ENCODE peak calls at places on chromosome 10, in ten cellular contexts. One of them, this sample, is unnamed.

GRCh38 chr10:124935946-124936345 is 6.0 kb upstream of the ZRANB1 start:
- DNase-seq in sigmoid colon: no peak
- DNase-seq in dorsolateral prefrontal cortex: no peak
- DNase-seq in mammary epithelial cell: peak; percentile 63
- DNase-seq in GM06990: no peak
- DNase-seq in astrocyte of the spinal cord: no peak
- DNase-seq in right lobe of liver: no peak
- DNase-seq in chondrocyte: no peak
- DNase-seq in endothelial cell of umbilical vein: no peak
- DNase-seq in RWPE1: no peak
- DNase-seq in this sample: no peak

GRCh38 chr10:119030421-119031250 is 1.1 kb downstream of the NANOS1 start:
- DNase-seq in GM06990: peak; percentile 82
- DNase-seq in astrocyte of the spinal cord: peak; percentile 49
- DNase-seq in mammary epithelial cell: peak; percentile 46
- DNase-seq in RWPE1: peak; percentile 41
- DNase-seq in sigmoid colon: no peak
- DNase-seq in endothelial cell of umbilical vein: peak; percentile 51
- DNase-seq in dorsolateral prefrontal cortex: peak; percentile 53
- DNase-seq in right lobe of liver: peak; percentile 51
- DNase-seq in chondrocyte: no peak
- DNase-seq in this sample: peak; percentile 82

GRCh38 chr10:20768849-20769248 is 128.3 kb downstream of the NEBL start:
- DNase-seq in GM06990: no peak
- DNase-seq in sigmoid colon: no peak
- DNase-seq in mammary epithelial cell: peak; percentile 11
- DNase-seq in chondrocyte: no peak
- DNase-seq in right lobe of liver: no peak
- DNase-seq in RWPE1: peak; percentile 9
- DNase-seq in endothelial cell of umbilical vein: no peak
- DNase-seq in astrocyte of the spinal cord: peak; percentile 29
- DNase-seq in dorsolateral prefrontal cortex: no peak
- DNase-seq in this sample: no peak

GRCh38 chr10:62811159-62811875 is 4.8 kb downstream of the EGR2 start:
- DNase-seq in mammary epithelial cell: no peak
- DNase-seq in endothelial cell of umbilical vein: no peak
- DNase-seq in astrocyte of the spinal cord: no peak
- DNase-seq in GM06990: peak; percentile 68
- DNase-seq in dorsolateral prefrontal cortex: no peak
- DNase-seq in sigmoid colon: no peak
- DNase-seq in right lobe of liver: no peak
- DNase-seq in chondrocyte: no peak
- DNase-seq in RWPE1: no peak
- DNase-seq in this sample: peak; percentile 90

GRCh38 chr10:1058017-1058416 is 1.8 kb downstream of the WDR37 start:
- DNase-seq in chondrocyte: no peak
- DNase-seq in astrocyte of the spinal cord: no peak
- DNase-seq in endothelial cell of umbilical vein: no peak
- DNase-seq in mammary epithelial cell: no peak
- DNase-seq in sigmoid colon: no peak
- DNase-seq in dorsolateral prefrontal cortex: no peak
- DNase-seq in right lobe of liver: no peak
- DNase-seq in GM06990: no peak
- DNase-seq in RWPE1: no peak
- DNase-seq in this sample: no peak

GRCh38 chr10:123147635-123148413 is at the start of gene HMX2:
- DNase-seq in mammary epithelial cell: peak; percentile 9
- DNase-seq in sigmoid colon: no peak
- DNase-seq in RWPE1: no peak
- DNase-seq in GM06990: peak; percentile 89
- DNase-seq in endothelial cell of umbilical vein: no peak
- DNase-seq in chondrocyte: peak; percentile 72
- DNase-seq in right lobe of liver: no peak
- DNase-seq in dorsolateral prefrontal cortex: no peak
- DNase-seq in astrocyte of the spinal cord: no peak
- DNase-seq in this sample: peak; percentile 81

GRCh38 chr10:124593431-124593985 is 131.9 kb downstream of the LHPP start:
- DNase-seq in mammary epithelial cell: no peak
- DNase-seq in sigmoid colon: peak; percentile 52
- DNase-seq in dorsolateral prefrontal cortex: no peak
- DNase-seq in GM06990: no peak
- DNase-seq in endothelial cell of umbilical vein: no peak
- DNase-seq in chondrocyte: peak; percentile 84
- DNase-seq in RWPE1: no peak
- DNase-seq in astrocyte of the spinal cord: no peak
- DNase-seq in right lobe of liver: no peak
- DNase-seq in this sample: no peak

GRCh38 chr10:79898597-79899325 is 50.1 kb downstream of the SFTPD start:
- DNase-seq in sigmoid colon: no peak
- DNase-seq in chondrocyte: no peak
- DNase-seq in GM06990: no peak
- DNase-seq in mammary epithelial cell: no peak
- DNase-seq in RWPE1: no peak
- DNase-seq in astrocyte of the spinal cord: no peak
- DNase-seq in right lobe of liver: no peak
- DNase-seq in endothelial cell of umbilical vein: no peak
- DNase-seq in dorsolateral prefrontal cortex: no peak
- DNase-seq in this sample: no peak

GRCh38 chr10:49269523-49269922 is 29.4 kb upstream of the C10orf71 start:
- DNase-seq in dorsolateral prefrontal cortex: no peak
- DNase-seq in sigmoid colon: no peak
- DNase-seq in right lobe of liver: no peak
- DNase-seq in astrocyte of the spinal cord: no peak
- DNase-seq in endothelial cell of umbilical vein: no peak
- DNase-seq in mammary epithelial cell: no peak
- DNase-seq in RWPE1: no peak
- DNase-seq in GM06990: no peak
- DNase-seq in chondrocyte: no peak
- DNase-seq in this sample: no peak

GRCh38 chr10:49265885-49266284 is 33.1 kb upstream of the C10orf71 start:
- DNase-seq in dorsolateral prefrontal cortex: no peak
- DNase-seq in endothelial cell of umbilical vein: no peak
- DNase-seq in astrocyte of the spinal cord: no peak
- DNase-seq in mammary epithelial cell: no peak
- DNase-seq in chondrocyte: no peak
- DNase-seq in right lobe of liver: no peak
- DNase-seq in RWPE1: no peak
- DNase-seq in sigmoid colon: no peak
- DNase-seq in GM06990: no peak
- DNase-seq in this sample: no peak

GRCh38 chr10:49270565-49270964 is 28.4 kb upstream of the C10orf71 start:
- DNase-seq in astrocyte of the spinal cord: no peak
- DNase-seq in RWPE1: no peak
- DNase-seq in sigmoid colon: no peak
- DNase-seq in GM06990: no peak
- DNase-seq in endothelial cell of umbilical vein: no peak
- DNase-seq in chondrocyte: no peak
- DNase-seq in right lobe of liver: no peak
- DNase-seq in dorsolateral prefrontal cortex: no peak
- DNase-seq in mammary epithelial cell: no peak
- DNase-seq in this sample: no peak

GRCh38 chr10:49271346-49271745 is 27.6 kb upstream of the C10orf71 start:
- DNase-seq in chondrocyte: no peak
- DNase-seq in mammary epithelial cell: no peak
- DNase-seq in dorsolateral prefrontal cortex: no peak
- DNase-seq in right lobe of liver: no peak
- DNase-seq in GM06990: no peak
- DNase-seq in sigmoid colon: no peak
- DNase-seq in RWPE1: no peak
- DNase-seq in endothelial cell of umbilical vein: no peak
- DNase-seq in astrocyte of the spinal cord: no peak
- DNase-seq in this sample: no peak

DNA sequence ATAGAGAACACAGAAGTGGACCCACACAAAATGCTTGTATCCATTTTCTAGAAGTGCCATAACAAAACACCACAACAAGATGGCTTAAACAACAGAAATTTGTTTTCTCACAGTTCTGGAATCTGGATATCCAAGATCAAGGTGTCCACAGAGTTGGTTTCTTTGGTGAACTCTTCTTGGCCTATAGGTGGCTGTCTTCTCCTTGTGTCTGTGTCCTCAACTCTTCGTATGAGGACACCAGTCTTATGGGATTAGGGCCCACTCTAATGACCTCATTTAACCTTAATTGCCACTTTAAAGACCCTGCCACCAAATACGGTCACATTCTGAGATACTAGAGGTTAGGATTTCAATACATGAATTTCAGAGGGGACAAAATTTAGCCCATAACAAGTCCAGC is 30.8 kb upstream of the C10orf71 start:
- DNase-seq in dorsolateral prefrontal cortex: no peak
- DNase-seq in mammary epithelial cell: no peak
- DNase-seq in chondrocyte: no peak
- DNase-seq in sigmoid colon: no peak
- DNase-seq in GM06990: no peak
- DNase-seq in endothelial cell of umbilical vein: no peak
- DNase-seq in astrocyte of the spinal cord: no peak
- DNase-seq in right lobe of liver: no peak
- DNase-seq in RWPE1: no peak
- DNase-seq in this sample: no peak
- TF ChIP-seq CTCF in dorsolateral prefrontal cortex: no peak
- TF ChIP-seq CTCF in mammary epithelial cell: no peak
- TF ChIP-seq CTCF in chondrocyte: no peak
- TF ChIP-seq CTCF in sigmoid colon: no peak
- TF ChIP-seq CTCF in GM06990: peak; percentile 22
- TF ChIP-seq CTCF in endothelial cell of umbilical vein: no peak
- TF ChIP-seq CTCF in astrocyte of the spinal cord: no peak
- TF ChIP-seq CTCF in right lobe of liver: no peak
- TF ChIP-seq CTCF in RWPE1: no peak
- TF ChIP-seq CTCF in this sample: peak; percentile 19

GRCh38 chr10:120634629-120635028 is 177.6 kb downstream of the PLPP4 start:
- DNase-seq in astrocyte of the spinal cord: no peak
- DNase-seq in right lobe of liver: no peak
- DNase-seq in dorsolateral prefrontal cortex: no peak
- DNase-seq in GM06990: no peak
- DNase-seq in RWPE1: no peak
- DNase-seq in sigmoid colon: no peak
- DNase-seq in endothelial cell of umbilical vein: no peak
- DNase-seq in mammary epithelial cell: no peak
- DNase-seq in chondrocyte: no peak
- DNase-seq in this sample: no peak
- TF ChIP-seq CTCF in astrocyte of the spinal cord: no peak
- TF ChIP-seq CTCF in right lobe of liver: no peak
- TF ChIP-seq CTCF in dorsolateral prefrontal cortex: no peak
- TF ChIP-seq CTCF in GM06990: peak; percentile 54
- TF ChIP-seq CTCF in RWPE1: no peak
- TF ChIP-seq CTCF in sigmoid colon: no peak
- TF ChIP-seq CTCF in endothelial cell of umbilical vein: no peak
- TF ChIP-seq CTCF in mammary epithelial cell: no peak
- TF ChIP-seq CTCF in chondrocyte: peak; percentile 12
- TF ChIP-seq CTCF in this sample: peak; percentile 27

GRCh38 chr10:49394933-49395740 is 752 bp downstream of the DRGX start:
- DNase-seq in sigmoid colon: no peak
- DNase-seq in chondrocyte: no peak
- DNase-seq in endothelial cell of umbilical vein: no peak
- DNase-seq in astrocyte of the spinal cord: no peak
- DNase-seq in mammary epithelial cell: peak; percentile 12
- DNase-seq in RWPE1: no peak
- DNase-seq in right lobe of liver: no peak
- DNase-seq in GM06990: no peak
- DNase-seq in dorsolateral prefrontal cortex: no peak
- DNase-seq in this sample: no peak

GRCh38 chr10:49395741-49396665 is at the start of gene DRGX:
- DNase-seq in right lobe of liver: no peak
- DNase-seq in mammary epithelial cell: no peak
- DNase-seq in chondrocyte: no peak
- DNase-seq in sigmoid colon: no peak
- DNase-seq in RWPE1: no peak
- DNase-seq in dorsolateral prefrontal cortex: no peak
- DNase-seq in astrocyte of the spinal cord: no peak
- DNase-seq in endothelial cell of umbilical vein: no peak
- DNase-seq in GM06990: no peak
- DNase-seq in this sample: no peak

GRCh38 chr10:49396666-49396999 is 744 bp upstream of the DRGX start:
- DNase-seq in mammary epithelial cell: no peak
- DNase-seq in astrocyte of the spinal cord: no peak
- DNase-seq in endothelial cell of umbilical vein: no peak
- DNase-seq in chondrocyte: no peak
- DNase-seq in dorsolateral prefrontal cortex: no peak
- DNase-seq in GM06990: no peak
- DNase-seq in RWPE1: no peak
- DNase-seq in sigmoid colon: no peak
- DNase-seq in right lobe of liver: no peak
- DNase-seq in this sample: no peak

GRCh38 chr10:49393301-49393700 is 2.6 kb downstream of the DRGX start:
- DNase-seq in chondrocyte: no peak
- DNase-seq in astrocyte of the spinal cord: no peak
- DNase-seq in mammary epithelial cell: no peak
- DNase-seq in dorsolateral prefrontal cortex: no peak
- DNase-seq in RWPE1: no peak
- DNase-seq in GM06990: no peak
- DNase-seq in right lobe of liver: no peak
- DNase-seq in sigmoid colon: no peak
- DNase-seq in endothelial cell of umbilical vein: no peak
- DNase-seq in this sample: no peak

DNA sequence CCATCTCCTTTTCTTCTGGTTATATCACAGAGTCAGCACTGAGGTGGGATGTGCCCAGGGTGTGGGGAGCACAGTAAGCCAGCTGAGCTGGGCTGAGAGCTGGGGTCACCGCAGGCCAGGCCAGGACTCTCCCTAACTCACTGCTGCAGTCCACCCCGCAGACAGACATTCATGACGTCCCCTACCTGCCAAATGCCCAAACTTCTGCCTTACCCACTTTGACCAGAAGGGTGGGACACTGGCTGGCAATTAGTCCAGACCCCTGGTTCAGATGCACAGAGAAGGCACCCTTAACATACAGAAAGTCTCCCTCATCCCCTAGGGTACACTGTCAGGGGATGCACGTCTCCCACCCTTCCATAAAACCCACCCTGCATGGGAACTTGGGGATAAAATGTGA is 2.1 kb downstream of the DRGX start:
- DNase-seq in astrocyte of the spinal cord: no peak
- DNase-seq in RWPE1: no peak
- DNase-seq in GM06990: no peak
- DNase-seq in sigmoid colon: no peak
- DNase-seq in dorsolateral prefrontal cortex: no peak
- DNase-seq in chondrocyte: no peak
- DNase-seq in endothelial cell of umbilical vein: no peak
- DNase-seq in right lobe of liver: no peak
- DNase-seq in mammary epithelial cell: no peak
- DNase-seq in this sample: no peak
- TF ChIP-seq CTCF in astrocyte of the spinal cord: no peak
- TF ChIP-seq CTCF in RWPE1: no peak
- TF ChIP-seq CTCF in GM06990: no peak
- TF ChIP-seq CTCF in sigmoid colon: no peak
- TF ChIP-seq CTCF in dorsolateral prefrontal cortex: no peak
- TF ChIP-seq CTCF in chondrocyte: no peak
- TF ChIP-seq CTCF in endothelial cell of umbilical vein: no peak
- TF ChIP-seq CTCF in right lobe of liver: no peak
- TF ChIP-seq CTCF in mammary epithelial cell: no peak
- TF ChIP-seq CTCF in this sample: no peak

GRCh38 chr10:73997806-73998622 is at the start of gene VCL:
- DNase-seq in right lobe of liver: peak; percentile 99
- DNase-seq in GM06990: peak; percentile 96
- DNase-seq in mammary epithelial cell: peak; percentile 99
- DNase-seq in RWPE1: peak; percentile 98
- DNase-seq in chondrocyte: peak; percentile 100
- DNase-seq in endothelial cell of umbilical vein: peak; percentile 99
- DNase-seq in astrocyte of the spinal cord: peak; percentile 99
- DNase-seq in sigmoid colon: peak; percentile 99
- DNase-seq in dorsolateral prefrontal cortex: peak; percentile 99
- DNase-seq in this sample: peak; percentile 96

GRCh38 chr10:73999703-74000102 is 1.8 kb downstream of the VCL start:
- DNase-seq in mammary epithelial cell: peak; percentile 20
- DNase-seq in chondrocyte: no peak
- DNase-seq in astrocyte of the spinal cord: peak; percentile 70
- DNase-seq in RWPE1: no peak
- DNase-seq in GM06990: no peak
- DNase-seq in dorsolateral prefrontal cortex: no peak
- DNase-seq in endothelial cell of umbilical vein: peak; percentile 65
- DNase-seq in sigmoid colon: no peak
- DNase-seq in right lobe of liver: no peak
- DNase-seq in this sample: no peak

GRCh38 chr10:74000892-74001669 is 3.2 kb downstream of the VCL start:
- DNase-seq in GM06990: no peak
- DNase-seq in mammary epithelial cell: no peak
- DNase-seq in astrocyte of the spinal cord: no peak
- DNase-seq in chondrocyte: no peak
- DNase-seq in sigmoid colon: no peak
- DNase-seq in endothelial cell of umbilical vein: no peak
- DNase-seq in dorsolateral prefrontal cortex: no peak
- DNase-seq in right lobe of liver: no peak
- DNase-seq in RWPE1: no peak
- DNase-seq in this sample: no peak

GRCh38 chr10:73997479-73997805 is 474 bp upstream of the VCL start:
- DNase-seq in sigmoid colon: no peak
- DNase-seq in GM06990: no peak
- DNase-seq in chondrocyte: no peak
- DNase-seq in RWPE1: no peak
- DNase-seq in mammary epithelial cell: no peak
- DNase-seq in right lobe of liver: no peak
- DNase-seq in astrocyte of the spinal cord: no peak
- DNase-seq in endothelial cell of umbilical vein: no peak
- DNase-seq in dorsolateral prefrontal cortex: no peak
- DNase-seq in this sample: peak; percentile 49

DNA sequence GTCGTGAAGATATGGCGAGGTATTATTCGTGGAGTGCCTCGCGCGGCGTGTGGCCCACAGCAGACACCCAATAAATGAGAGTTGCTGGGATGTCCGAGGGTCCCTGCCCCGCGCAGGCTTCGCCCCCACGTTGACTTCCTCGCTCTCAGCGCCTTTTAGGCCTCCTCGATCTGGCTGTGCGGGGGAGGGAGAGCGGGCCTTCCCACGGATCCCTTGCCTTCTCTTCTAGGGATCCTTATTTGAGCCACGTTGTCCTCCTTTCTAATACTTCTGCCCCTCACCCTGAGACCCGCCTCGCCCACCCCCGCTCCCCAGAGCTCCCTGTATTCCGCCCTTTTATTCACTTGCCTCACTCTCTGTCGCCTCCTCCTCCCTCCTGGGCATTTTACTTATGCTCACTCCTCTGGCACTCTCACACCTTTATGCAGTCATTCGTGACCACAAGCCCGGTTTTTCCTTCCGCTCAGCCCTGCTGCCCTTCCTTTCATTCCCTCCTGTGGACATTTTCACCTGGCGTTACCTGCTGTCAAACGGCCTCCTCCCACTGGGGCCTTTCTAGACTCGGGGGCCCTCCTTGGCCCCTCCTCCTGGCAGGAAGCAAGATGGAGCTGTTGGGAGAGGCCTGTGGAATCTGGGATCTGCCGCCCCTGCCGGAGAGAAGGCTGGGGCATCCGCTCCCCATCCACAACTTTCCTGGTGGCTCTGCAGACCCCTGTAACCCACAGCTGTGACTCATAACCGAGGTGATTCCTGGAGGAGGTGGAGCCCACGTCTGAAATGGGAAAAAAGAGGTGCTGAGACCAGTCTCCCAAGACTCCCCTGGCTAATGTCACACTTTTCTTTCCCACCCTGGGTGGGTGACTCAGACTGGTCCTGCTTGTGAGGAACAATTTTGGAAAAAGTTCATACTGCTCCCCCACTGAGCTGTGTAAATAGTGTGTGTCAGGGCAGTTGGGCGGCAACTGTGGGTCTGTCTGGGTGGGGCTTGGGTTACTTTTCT is 1.0 kb downstream of the VCL start:
- DNase-seq in mammary epithelial cell: peak; percentile 79
- DNase-seq in GM06990: no peak
- DNase-seq in right lobe of liver: peak; percentile 58
- DNase-seq in sigmoid colon: peak; percentile 90
- DNase-seq in astrocyte of the spinal cord: peak; percentile 90
- DNase-seq in RWPE1: peak; percentile 79
- DNase-seq in endothelial cell of umbilical vein: peak; percentile 84
- DNase-seq in chondrocyte: peak; percentile 81
- DNase-seq in dorsolateral prefrontal cortex: peak; percentile 65
- DNase-seq in this sample: no peak
- TF ChIP-seq CTCF in mammary epithelial cell: peak; percentile 61
- TF ChIP-seq CTCF in GM06990: no peak
- TF ChIP-seq CTCF in right lobe of liver: peak; percentile 2
- TF ChIP-seq CTCF in sigmoid colon: peak; percentile 68
- TF ChIP-seq CTCF in astrocyte of the spinal cord: peak; percentile 55
- TF ChIP-seq CTCF in RWPE1: peak; percentile 55
- TF ChIP-seq CTCF in endothelial cell of umbilical vein: peak; percentile 49
- TF ChIP-seq CTCF in chondrocyte: peak; percentile 77
- TF ChIP-seq CTCF in dorsolateral prefrontal cortex: peak; percentile 45
- TF ChIP-seq CTCF in this sample: no peak